ENCODE peak calls at places on chromosome 9, in four cellular contexts. T, O, Z and L are unnamed samples.
A peak's percentile ranks its signal among the peaks of the same experiment; 100 is the strongest.

GRCh38 chr9:18947772-18948391 is 85.1 kb downstream of the SAXO1 start:
- DNase-seq in T (peak; percentile 60), O (no peak), Z (no peak), L (peak; percentile 55)

GRCh38 chr9:34669809-34670562 is 7.5 kb upstream of the CCL27 start:
- DNase-seq in T (no peak), O (no peak), Z (no peak), L (no peak)

GRCh38 chr9:31412081-31412480 is 972.4 kb upstream of the ACO1 start:
- DNase-seq in T (no peak), O (no peak), Z (no peak), L (no peak)

GRCh38 chr9:89655047-89655989 is 50.5 kb downstream of the GADD45G start:
- DNase-seq in T (no peak), O (no peak), Z (no peak), L (no peak)

GRCh38 chr9:33800886-33801285 is 5.5 kb downstream of the PRSS3 start:
- DNase-seq in T (no peak), O (no peak), Z (no peak), L (no peak)

GRCh38 chr9:124488641-124489040 is 18.6 kb downstream of the NR5A1 start:
- DNase-seq in T (no peak), O (no peak), Z (no peak), L (no peak)

GRCh38 chr9:133386338-133386737 is 10.2 kb downstream of the STKLD1 start:
- DNase-seq in T (no peak), O (peak; percentile 44), Z (no peak), L (no peak)

GRCh38 chr9:89080193-89080592 is 88.9 kb downstream of the S1PR3 start:
- DNase-seq in T (no peak), O (peak; percentile 82), Z (no peak), L (no peak)

GRCh38 chr9:125233678-125234077 is 7.5 kb downstream of the HSPA5 start:
- DNase-seq in T (no peak), O (no peak), Z (no peak), L (no peak)

GRCh38 chr9:124300312-124300711 is 42.6 kb downstream of the NEK6 start:
- DNase-seq in T (no peak), O (no peak), Z (no peak), L (no peak)

GRCh38 chr9:72526901-72527800 is 5.7 kb downstream of the TMC1 start:
- DNase-seq in T (no peak), O (peak; percentile 86), Z (peak; percentile 37), L (no peak)

GRCh38 chr9:135683401-135684034 is 15.8 kb downstream of the SOHLH1 start:
- DNase-seq in T (no peak), O (no peak), Z (no peak), L (no peak)

GRCh38 chr9:130707225-130707976 is 13.8 kb downstream of the EXOSC2 start:
- DNase-seq in T (no peak), O (no peak), Z (no peak), L (peak; percentile 30)

GRCh38 chr9:83622433-83622813 is 520 bp upstream of the IDNK start:
- DNase-seq in T (no peak), O (no peak), Z (no peak), L (no peak)

GRCh38 chr9:96856363-96857286 is 2.3 kb upstream of the ZNF782 start:
- DNase-seq in T (peak; percentile 46), O (peak; percentile 80), Z (no peak), L (peak; percentile 6)